ENCODE peak calls at places on chromosomes 12 and 14, in six cellular contexts. One of them, this sample, is unnamed. For H3K27me3, the result is how much of the 10 kb centered on the place peaks cover.

GRCh38 chr14:53927171-53927570 is 29.5 kb downstream of the BMP4 start:
- DNase-seq in neuronal stem cell: no peak
- DNase-seq in HepG2: peak
- DNase-seq in aorta: no peak
- DNase-seq in CD4-positive, CD25-positive, alpha-beta regulatory T cell: no peak
- DNase-seq in PC-9: peak
- DNase-seq in this sample: no peak

GRCh38 chr12:112107728-112108447 is 695 bp downstream of the NAA25 start:
- DNase-seq in neuronal stem cell: no peak
- DNase-seq in HepG2: no peak
- DNase-seq in aorta: no peak
- DNase-seq in CD4-positive, CD25-positive, alpha-beta regulatory T cell: peak
- DNase-seq in PC-9: no peak
- DNase-seq in this sample: no peak

GRCh38 chr14:93464271-93464670 is 33.5 kb downstream of the UNC79 start:
- DNase-seq in neuronal stem cell: no peak
- DNase-seq in HepG2: no peak
- DNase-seq in aorta: no peak
- DNase-seq in CD4-positive, CD25-positive, alpha-beta regulatory T cell: no peak
- DNase-seq in PC-9: no peak
- DNase-seq in this sample: no peak

GRCh38 chr12:113912761-113913295 is 53.3 kb downstream of the RBM19 start:
- DNase-seq in neuronal stem cell: peak
- DNase-seq in HepG2: peak
- DNase-seq in aorta: no peak
- DNase-seq in CD4-positive, CD25-positive, alpha-beta regulatory T cell: peak
- DNase-seq in PC-9: peak
- DNase-seq in this sample: peak

GRCh38 chr12:6520186-6520585 is 14.1 kb upstream of the GAPDH start:
- DNase-seq in neuronal stem cell: no peak
- DNase-seq in HepG2: no peak
- DNase-seq in aorta: no peak
- DNase-seq in CD4-positive, CD25-positive, alpha-beta regulatory T cell: no peak
- DNase-seq in PC-9: no peak
- DNase-seq in this sample: no peak

GRCh38 chr12:6376079-6376941 is 947 bp upstream of the SCNN1A start:
- DNase-seq in neuronal stem cell: no peak
- DNase-seq in HepG2: peak
- DNase-seq in aorta: peak
- DNase-seq in CD4-positive, CD25-positive, alpha-beta regulatory T cell: no peak
- DNase-seq in PC-9: peak
- DNase-seq in this sample: no peak

GRCh38 chr14:55097894-55098560 is 31.0 kb upstream of the LGALS3 start:
- DNase-seq in neuronal stem cell: no peak
- DNase-seq in HepG2: no peak
- DNase-seq in aorta: no peak
- DNase-seq in CD4-positive, CD25-positive, alpha-beta regulatory T cell: peak
- DNase-seq in PC-9: peak
- DNase-seq in this sample: peak

GRCh38 chr12:80044694-80045046 is 54.7 kb upstream of the OTOGL start:
- DNase-seq in neuronal stem cell: no peak
- DNase-seq in HepG2: no peak
- DNase-seq in aorta: no peak
- DNase-seq in CD4-positive, CD25-positive, alpha-beta regulatory T cell: no peak
- DNase-seq in PC-9: no peak
- DNase-seq in this sample: no peak

GRCh38 chr12:48818831-48819590 is 715 bp downstream of the CACNB3 start:
- DNase-seq in neuronal stem cell: no peak
- DNase-seq in HepG2: no peak
- DNase-seq in aorta: peak
- DNase-seq in CD4-positive, CD25-positive, alpha-beta regulatory T cell: peak
- DNase-seq in PC-9: no peak
- DNase-seq in this sample: no peak

GRCh38 chr12:44193281-44193680 is 357.4 kb downstream of the TMEM117 start:
- DNase-seq in neuronal stem cell: no peak
- DNase-seq in HepG2: no peak
- DNase-seq in aorta: no peak
- DNase-seq in CD4-positive, CD25-positive, alpha-beta regulatory T cell: peak
- DNase-seq in PC-9: no peak
- DNase-seq in this sample: no peak

GRCh38 chr14:90381011-90381790 is 15.6 kb upstream of the CALM1 start:
- DNase-seq in neuronal stem cell: no peak
- DNase-seq in HepG2: peak
- DNase-seq in aorta: no peak
- DNase-seq in CD4-positive, CD25-positive, alpha-beta regulatory T cell: peak
- DNase-seq in PC-9: no peak
- DNase-seq in this sample: no peak

GRCh38 chr14:104639889-104640548 is 35.4 kb upstream of the TMEM179 start:
- DNase-seq in neuronal stem cell: peak
- DNase-seq in HepG2: peak
- DNase-seq in aorta: peak
- DNase-seq in CD4-positive, CD25-positive, alpha-beta regulatory T cell: peak
- DNase-seq in PC-9: peak
- DNase-seq in this sample: peak

GRCh38 chr14:89911018-89911919 is 43.3 kb downstream of the EFCAB11 start:
- DNase-seq in neuronal stem cell: peak
- DNase-seq in HepG2: peak
- DNase-seq in aorta: no peak
- DNase-seq in CD4-positive, CD25-positive, alpha-beta regulatory T cell: no peak
- DNase-seq in PC-9: no peak
- DNase-seq in this sample: no peak

GRCh38 chr14:91396959-91397815 is 20.4 kb downstream of the CCDC88C start:
- DNase-seq in neuronal stem cell: no peak
- DNase-seq in HepG2: no peak
- DNase-seq in aorta: no peak
- DNase-seq in CD4-positive, CD25-positive, alpha-beta regulatory T cell: peak
- DNase-seq in PC-9: no peak
- DNase-seq in this sample: peak

GRCh38 chr14:32635103-32635719 is 303.5 kb upstream of the NPAS3 start:
- DNase-seq in neuronal stem cell: no peak
- DNase-seq in HepG2: no peak
- DNase-seq in aorta: no peak
- DNase-seq in CD4-positive, CD25-positive, alpha-beta regulatory T cell: no peak
- DNase-seq in PC-9: no peak
- DNase-seq in this sample: no peak

GRCh38 chr14:84343637-84344036 is 1186.3 kb upstream of the FLRT2 start:
- DNase-seq in neuronal stem cell: no peak
- DNase-seq in HepG2: no peak
- DNase-seq in aorta: no peak
- DNase-seq in CD4-positive, CD25-positive, alpha-beta regulatory T cell: no peak
- DNase-seq in PC-9: no peak
- DNase-seq in this sample: no peak

GRCh38 chr12:11885261-11886038 is 185.3 kb upstream of the BCL2L14 start:
- DNase-seq in neuronal stem cell: no peak
- DNase-seq in HepG2: peak
- DNase-seq in aorta: no peak
- DNase-seq in CD4-positive, CD25-positive, alpha-beta regulatory T cell: no peak
- DNase-seq in PC-9: peak
- DNase-seq in this sample: no peak

GRCh38 chr12:92444763-92445162 is 258.0 kb upstream of the PLEKHG7 start:
- DNase-seq in neuronal stem cell: no peak
- DNase-seq in HepG2: no peak
- DNase-seq in aorta: no peak
- DNase-seq in CD4-positive, CD25-positive, alpha-beta regulatory T cell: no peak
- DNase-seq in PC-9: no peak
- DNase-seq in this sample: no peak

GRCh38 chr12:51905507-51906438 is 1.5 kb upstream of the ACVRL1 start:
- DNase-seq in neuronal stem cell: no peak
- DNase-seq in HepG2: no peak
- DNase-seq in aorta: peak
- DNase-seq in CD4-positive, CD25-positive, alpha-beta regulatory T cell: no peak
- DNase-seq in PC-9: no peak
- DNase-seq in this sample: no peak

GRCh38 chr12:84508943-84509342 is 403.7 kb downstream of the SLC6A15 start:
- DNase-seq in neuronal stem cell: no peak
- DNase-seq in HepG2: no peak
- DNase-seq in aorta: no peak
- DNase-seq in CD4-positive, CD25-positive, alpha-beta regulatory T cell: no peak
- DNase-seq in PC-9: no peak
- DNase-seq in this sample: no peak

GRCh38 chr14:102421366-102422057 is 58.8 kb downstream of the TECPR2 start:
- DNase-seq in neuronal stem cell: no peak
- DNase-seq in HepG2: no peak
- DNase-seq in aorta: peak
- DNase-seq in CD4-positive, CD25-positive, alpha-beta regulatory T cell: no peak
- DNase-seq in PC-9: no peak
- DNase-seq in this sample: no peak

GRCh38 chr14:30035361-30035760 is 107.7 kb upstream of the PRKD1 start:
- DNase-seq in neuronal stem cell: no peak
- DNase-seq in HepG2: no peak
- DNase-seq in aorta: no peak
- DNase-seq in CD4-positive, CD25-positive, alpha-beta regulatory T cell: no peak
- DNase-seq in PC-9: no peak
- DNase-seq in this sample: no peak

DNA sequence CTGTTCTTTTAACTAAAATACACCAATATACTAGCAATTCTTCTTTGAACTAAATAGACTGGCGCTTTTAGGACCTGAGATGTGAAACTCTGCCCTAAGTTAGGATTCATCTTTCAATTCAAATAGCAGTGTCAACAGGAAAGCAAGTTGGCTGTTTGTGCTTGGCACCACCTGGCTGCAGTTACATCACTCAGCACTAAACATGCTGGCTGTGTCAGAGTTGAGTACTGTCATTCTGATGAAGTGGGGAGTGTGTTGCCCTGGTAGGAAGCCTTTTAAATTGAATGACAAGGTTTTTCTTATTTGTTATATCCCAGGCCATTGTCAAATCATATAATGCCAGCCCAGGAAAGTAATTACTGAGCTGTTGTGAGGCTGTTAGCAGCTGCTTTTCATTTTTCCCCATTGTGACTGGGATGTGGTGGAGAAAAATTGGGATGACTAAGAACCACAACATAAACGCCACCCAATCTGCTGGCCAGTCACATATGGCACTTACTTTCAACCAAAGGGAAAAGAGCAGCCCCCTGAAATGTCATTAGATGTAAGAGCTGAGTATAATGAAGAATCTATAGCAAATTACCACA is 106.5 kb upstream of the PRKD1 start:
- DNase-seq in neuronal stem cell: no peak
- DNase-seq in HepG2: no peak
- DNase-seq in aorta: no peak
- DNase-seq in CD4-positive, CD25-positive, alpha-beta regulatory T cell: no peak
- DNase-seq in PC-9: no peak
- DNase-seq in this sample: no peak
- H3K27ac ChIP-seq in neuronal stem cell: no peak
- H3K27ac ChIP-seq in HepG2: no peak
- H3K27ac ChIP-seq in aorta: no peak
- H3K27ac ChIP-seq in CD4-positive, CD25-positive, alpha-beta regulatory T cell: no peak
- H3K27ac ChIP-seq in PC-9: no peak
- H3K27ac ChIP-seq in this sample: no peak

DNA sequence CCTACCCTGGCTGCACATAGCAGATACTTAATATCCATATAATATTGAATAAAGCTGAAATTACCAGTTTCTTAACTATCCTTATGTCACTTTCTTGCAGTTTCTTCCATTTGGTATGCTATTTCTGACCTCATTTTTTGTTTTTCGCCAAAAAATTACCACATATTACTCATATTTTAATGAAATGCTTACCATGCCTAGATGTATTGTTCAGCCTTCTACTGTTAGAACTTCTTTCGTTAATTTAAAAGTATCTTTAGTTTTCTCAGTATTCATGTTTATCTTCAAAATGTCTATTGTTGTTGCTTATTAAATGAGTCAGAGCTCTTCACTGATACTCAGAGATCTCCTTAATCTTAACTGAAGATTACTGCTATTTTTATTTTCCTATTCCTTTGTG is 20.5 kb downstream of the RAP1B start:
- DNase-seq in neuronal stem cell: no peak
- DNase-seq in HepG2: no peak
- DNase-seq in aorta: no peak
- DNase-seq in CD4-positive, CD25-positive, alpha-beta regulatory T cell: peak
- DNase-seq in PC-9: no peak
- DNase-seq in this sample: no peak
- H3K4me3 ChIP-seq in neuronal stem cell: no peak
- H3K4me3 ChIP-seq in HepG2: no peak
- H3K4me3 ChIP-seq in aorta: no peak
- H3K4me3 ChIP-seq in CD4-positive, CD25-positive, alpha-beta regulatory T cell: peak
- H3K4me3 ChIP-seq in PC-9: no peak
- H3K4me3 ChIP-seq in this sample: no peak

DNA sequence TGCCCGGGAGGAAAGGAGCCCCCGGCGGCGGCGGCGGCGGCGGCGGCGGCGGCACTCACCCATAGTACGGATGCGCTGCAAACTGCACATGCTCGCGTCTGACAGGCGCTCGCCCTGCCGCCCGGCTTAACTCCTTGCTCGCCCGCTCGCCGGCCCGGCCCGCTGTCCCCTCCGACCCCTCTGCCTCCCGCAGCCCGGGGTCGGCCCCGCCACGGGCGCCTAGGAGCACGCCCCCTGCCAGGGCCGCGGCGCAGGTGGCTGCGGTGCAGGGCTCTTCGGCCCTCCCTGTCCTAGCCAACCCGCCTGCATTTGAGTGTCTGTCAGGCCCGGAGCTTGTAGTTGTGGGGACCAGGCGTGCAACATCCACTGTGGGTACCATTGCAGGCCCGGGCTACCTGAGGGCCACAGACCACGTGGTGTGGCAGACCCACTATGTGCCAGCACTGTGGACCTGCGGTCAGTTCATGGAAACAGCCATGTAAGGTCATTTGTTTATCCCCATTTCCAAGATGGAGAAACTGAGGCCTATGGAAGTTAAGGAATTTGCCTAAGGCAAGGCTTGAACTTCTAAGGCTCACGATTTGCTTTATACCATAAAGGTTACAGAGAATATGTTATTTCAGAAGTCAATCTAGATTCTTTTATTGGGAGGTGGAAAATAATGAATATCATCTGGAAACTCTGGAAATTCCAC is 17.6 kb upstream of the PLEKHH1 start:
- DNase-seq in neuronal stem cell: no peak
- DNase-seq in HepG2: no peak
- DNase-seq in aorta: no peak
- DNase-seq in CD4-positive, CD25-positive, alpha-beta regulatory T cell: peak
- DNase-seq in PC-9: no peak
- DNase-seq in this sample: peak
- H3K27me3 ChIP-seq in neuronal stem cell: half or more
- H3K27me3 ChIP-seq in HepG2: half or more
- H3K27me3 ChIP-seq in aorta: under half
- H3K27me3 ChIP-seq in CD4-positive, CD25-positive, alpha-beta regulatory T cell: under half
- H3K27me3 ChIP-seq in PC-9: under half
- H3K27me3 ChIP-seq in this sample: under half

GRCh38 chr12:15712823-15713663 is 76.1 kb downstream of the EPS8 start:
- DNase-seq in neuronal stem cell: no peak
- DNase-seq in HepG2: peak
- DNase-seq in aorta: no peak
- DNase-seq in CD4-positive, CD25-positive, alpha-beta regulatory T cell: no peak
- DNase-seq in PC-9: no peak
- DNase-seq in this sample: no peak
- H3K27ac ChIP-seq in neuronal stem cell: no peak
- H3K27ac ChIP-seq in HepG2: peak
- H3K27ac ChIP-seq in aorta: no peak
- H3K27ac ChIP-seq in CD4-positive, CD25-positive, alpha-beta regulatory T cell: no peak
- H3K27ac ChIP-seq in PC-9: no peak
- H3K27ac ChIP-seq in this sample: no peak

GRCh38 chr14:96177766-96178377 is 26.8 kb upstream of the BDKRB2 start:
- DNase-seq in neuronal stem cell: no peak
- DNase-seq in HepG2: no peak
- DNase-seq in aorta: no peak
- DNase-seq in CD4-positive, CD25-positive, alpha-beta regulatory T cell: peak
- DNase-seq in PC-9: no peak
- DNase-seq in this sample: no peak
- H3K4me3 ChIP-seq in neuronal stem cell: no peak
- H3K4me3 ChIP-seq in HepG2: no peak
- H3K4me3 ChIP-seq in aorta: no peak
- H3K4me3 ChIP-seq in CD4-positive, CD25-positive, alpha-beta regulatory T cell: no peak
- H3K4me3 ChIP-seq in PC-9: no peak
- H3K4me3 ChIP-seq in this sample: no peak

GRCh38 chr14:28765907-28766504 is 581 bp upstream of the FOXG1 start:
- DNase-seq in neuronal stem cell: no peak
- DNase-seq in HepG2: no peak
- DNase-seq in aorta: no peak
- DNase-seq in CD4-positive, CD25-positive, alpha-beta regulatory T cell: no peak
- DNase-seq in PC-9: no peak
- DNase-seq in this sample: no peak
- H3K27me3 ChIP-seq in neuronal stem cell: half or more
- H3K27me3 ChIP-seq in HepG2: under half
- H3K27me3 ChIP-seq in aorta: under half
- H3K27me3 ChIP-seq in CD4-positive, CD25-positive, alpha-beta regulatory T cell: under half
- H3K27me3 ChIP-seq in PC-9: under half
- H3K27me3 ChIP-seq in this sample: under half

This sample was measured in CD8-positive, alpha-beta T cell.